ENCODE peak calls at places on chromosomes 12 and 14, in eight cellular contexts. L is Peyer's patch, O is type B pancreatic cell, S is GM04503, C is amygdala, J is K562, I is left ventricle myocardium inferior, U is RCC 7860. D is an unnamed sample.

GRCh38 chr12:89786177-89786810 is 77.7 kb upstream of the ATP2B1 start:
- DNase-seq in L (no peak), O (no peak), S (no peak), C (no peak), J (no peak), I (no peak), U (no peak), D (no peak)

GRCh38 chr12:131159660-131160059 is 206.0 kb downstream of the ADGRD1 start:
- DNase-seq in L (no peak), O (no peak), S (no peak), C (no peak), J (no peak), I (no peak), U (no peak), D (no peak)

GRCh38 chr12:79451988-79452387 is 238.8 kb downstream of the PAWR start:
- DNase-seq in L (peak; percentile 53), O (no peak), S (peak; percentile 89), C (no peak), J (no peak), I (peak; percentile 38), U (peak; percentile 88), D (peak; percentile 94)

GRCh38 chr14:93804654-93805053 is 16.4 kb upstream of the PRIMA1 start:
- DNase-seq in L (no peak), O (no peak), S (no peak), C (no peak), J (peak; percentile 48), I (no peak), U (no peak), D (no peak)

GRCh38 chr14:41130274-41130673 is 476.4 kb upstream of the LRFN5 start:
- DNase-seq in L (no peak), O (no peak), S (no peak), C (no peak), J (no peak), I (no peak), U (no peak), D (no peak)

GRCh38 chr14:34465069-34465859 is 3.2 kb upstream of the SPTSSA start:
- DNase-seq in L (no peak), O (no peak), S (no peak), C (no peak), J (peak; percentile 45), I (no peak), U (peak; percentile 7), D (no peak)

GRCh38 chr14:65296876-65297275 is 115.7 kb upstream of the FUT8 start:
- DNase-seq in L (no peak), O (no peak), S (no peak), C (no peak), J (no peak), I (no peak), U (no peak), D (no peak)

GRCh38 chr12:11724888-11725310 is 75.4 kb downstream of the ETV6 start:
- DNase-seq in L (no peak), O (no peak), S (no peak), C (no peak), J (no peak), I (no peak), U (no peak), D (peak; percentile 20)